ENCODE peak calls at places on chromosomes 11 and 22, in ten cellular contexts. One of them, this sample, is unnamed.

GRCh38 chr22:23124611-23125511 is 16.9 kb downstream of the RSPH14 start:
- DNase-seq in transverse colon: no peak
- DNase-seq in brain microvascular endothelial cell: no peak
- DNase-seq in HepG2: no peak
- DNase-seq in heart right ventricle: no peak
- DNase-seq in uterus: no peak
- DNase-seq in tibial nerve: no peak
- DNase-seq in tibial artery: no peak
- DNase-seq in right cardiac atrium: peak; percentile 68
- DNase-seq in GM23248: no peak
- DNase-seq in this sample: no peak

GRCh38 chr22:37802310-37803194 is 5.2 kb upstream of the GCAT start:
- DNase-seq in transverse colon: peak; percentile 73
- DNase-seq in brain microvascular endothelial cell: no peak
- DNase-seq in HepG2: peak; percentile 54
- DNase-seq in heart right ventricle: peak; percentile 66
- DNase-seq in uterus: peak; percentile 59
- DNase-seq in tibial nerve: no peak
- DNase-seq in tibial artery: peak; percentile 55
- DNase-seq in right cardiac atrium: peak; percentile 89
- DNase-seq in GM23248: peak; percentile 62
- DNase-seq in this sample: peak; percentile 23

GRCh38 chr11:1845571-1846452 is 7.0 kb downstream of the TNNI2 start:
- DNase-seq in transverse colon: no peak
- DNase-seq in brain microvascular endothelial cell: no peak
- DNase-seq in HepG2: no peak
- DNase-seq in heart right ventricle: peak; percentile 11
- DNase-seq in uterus: no peak
- DNase-seq in tibial nerve: no peak
- DNase-seq in tibial artery: no peak
- DNase-seq in right cardiac atrium: peak; percentile 54
- DNase-seq in GM23248: no peak
- DNase-seq in this sample: no peak

GRCh38 chr11:36292311-36292722 is 3.1 kb upstream of the COMMD9 start:
- DNase-seq in transverse colon: no peak
- DNase-seq in brain microvascular endothelial cell: no peak
- DNase-seq in HepG2: no peak
- DNase-seq in heart right ventricle: no peak
- DNase-seq in uterus: no peak
- DNase-seq in tibial nerve: no peak
- DNase-seq in tibial artery: no peak
- DNase-seq in right cardiac atrium: no peak
- DNase-seq in GM23248: peak; percentile 67
- DNase-seq in this sample: no peak

GRCh38 chr11:62256281-62256680 is 13.7 kb upstream of the SCGB2A2 start:
- DNase-seq in transverse colon: no peak
- DNase-seq in brain microvascular endothelial cell: no peak
- DNase-seq in HepG2: no peak
- DNase-seq in heart right ventricle: no peak
- DNase-seq in uterus: no peak
- DNase-seq in tibial nerve: no peak
- DNase-seq in tibial artery: no peak
- DNase-seq in right cardiac atrium: no peak
- DNase-seq in GM23248: peak; percentile 34
- DNase-seq in this sample: no peak

GRCh38 chr22:48394787-48395620 is 1432.7 kb downstream of the BRD1 start:
- DNase-seq in transverse colon: no peak
- DNase-seq in brain microvascular endothelial cell: no peak
- DNase-seq in HepG2: no peak
- DNase-seq in heart right ventricle: no peak
- DNase-seq in uterus: no peak
- DNase-seq in tibial nerve: no peak
- DNase-seq in tibial artery: no peak
- DNase-seq in right cardiac atrium: no peak
- DNase-seq in GM23248: no peak
- DNase-seq in this sample: no peak

GRCh38 chr11:44729065-44729464 is 2.3 kb downstream of the TSPAN18 start:
- DNase-seq in transverse colon: no peak
- DNase-seq in brain microvascular endothelial cell: no peak
- DNase-seq in HepG2: no peak
- DNase-seq in heart right ventricle: no peak
- DNase-seq in uterus: no peak
- DNase-seq in tibial nerve: no peak
- DNase-seq in tibial artery: no peak
- DNase-seq in right cardiac atrium: no peak
- DNase-seq in GM23248: no peak
- DNase-seq in this sample: no peak

GRCh38 chr11:42778193-42778592 is 533.6 kb upstream of the API5 start:
- DNase-seq in transverse colon: no peak
- DNase-seq in brain microvascular endothelial cell: no peak
- DNase-seq in HepG2: no peak
- DNase-seq in heart right ventricle: no peak
- DNase-seq in uterus: no peak
- DNase-seq in tibial nerve: no peak
- DNase-seq in tibial artery: no peak
- DNase-seq in right cardiac atrium: no peak
- DNase-seq in GM23248: no peak
- DNase-seq in this sample: no peak

GRCh38 chr11:22163394-22163797 is 29.5 kb upstream of the ANO5 start:
- DNase-seq in transverse colon: peak; percentile 6
- DNase-seq in brain microvascular endothelial cell: no peak
- DNase-seq in HepG2: no peak
- DNase-seq in heart right ventricle: no peak
- DNase-seq in uterus: no peak
- DNase-seq in tibial nerve: no peak
- DNase-seq in tibial artery: no peak
- DNase-seq in right cardiac atrium: no peak
- DNase-seq in GM23248: peak; percentile 15
- DNase-seq in this sample: no peak

GRCh38 chr11:63564056-63564784 is 1.0 kb upstream of the PLAAT2 start:
- DNase-seq in transverse colon: no peak
- DNase-seq in brain microvascular endothelial cell: no peak
- DNase-seq in HepG2: no peak
- DNase-seq in heart right ventricle: no peak
- DNase-seq in uterus: no peak
- DNase-seq in tibial nerve: no peak
- DNase-seq in tibial artery: no peak
- DNase-seq in right cardiac atrium: no peak
- DNase-seq in GM23248: no peak
- DNase-seq in this sample: no peak

GRCh38 chr11:113476553-113476952 is 1.4 kb upstream of the DRD2 start:
- DNase-seq in transverse colon: no peak
- DNase-seq in brain microvascular endothelial cell: no peak
- DNase-seq in HepG2: no peak
- DNase-seq in heart right ventricle: no peak
- DNase-seq in uterus: no peak
- DNase-seq in tibial nerve: no peak
- DNase-seq in tibial artery: no peak
- DNase-seq in right cardiac atrium: no peak
- DNase-seq in GM23248: no peak
- DNase-seq in this sample: no peak

GRCh38 chr22:46582281-46582811 is 37.8 kb upstream of the GRAMD4 start:
- DNase-seq in transverse colon: peak; percentile 81
- DNase-seq in brain microvascular endothelial cell: no peak
- DNase-seq in HepG2: no peak
- DNase-seq in heart right ventricle: no peak
- DNase-seq in uterus: no peak
- DNase-seq in tibial nerve: no peak
- DNase-seq in tibial artery: no peak
- DNase-seq in right cardiac atrium: peak; percentile 54
- DNase-seq in GM23248: no peak
- DNase-seq in this sample: no peak
- H3K4me3 ChIP-seq in transverse colon: no peak overlapping the region
- H3K4me3 ChIP-seq in brain microvascular endothelial cell: no peak overlapping the region
- H3K4me3 ChIP-seq in HepG2: no peak overlapping the region
- H3K4me3 ChIP-seq in heart right ventricle: no peak overlapping the region
- H3K4me3 ChIP-seq in uterus: no peak overlapping the region
- H3K4me3 ChIP-seq in tibial nerve: no peak overlapping the region
- H3K4me3 ChIP-seq in tibial artery: no peak overlapping the region
- H3K4me3 ChIP-seq in right cardiac atrium: no peak overlapping the region
- H3K4me3 ChIP-seq in GM23248: no peak overlapping the region
- H3K4me3 ChIP-seq in this sample: no peak overlapping the region

DNA sequence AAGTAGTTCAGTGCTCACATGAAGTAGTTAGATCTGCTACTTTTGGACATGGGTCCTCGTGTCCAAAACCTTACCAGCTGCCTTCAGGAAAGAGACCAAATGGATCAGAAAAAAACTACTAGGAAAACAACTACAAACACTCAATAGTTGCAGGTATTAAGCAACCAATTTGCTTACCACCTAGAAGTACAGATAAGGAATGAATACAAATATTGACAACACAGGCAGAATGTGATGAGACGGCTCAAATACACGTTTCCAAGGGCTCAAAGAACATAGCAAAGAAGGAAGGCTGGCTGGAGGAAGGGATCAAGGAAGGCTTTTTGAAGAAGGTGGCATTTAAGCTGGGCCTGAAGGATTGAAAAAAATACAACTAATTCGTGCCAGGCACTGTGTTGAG is 41.8 kb downstream of the NRXN2 start:
- DNase-seq in transverse colon: no peak
- DNase-seq in brain microvascular endothelial cell: no peak
- DNase-seq in HepG2: no peak
- DNase-seq in heart right ventricle: no peak
- DNase-seq in uterus: no peak
- DNase-seq in tibial nerve: no peak
- DNase-seq in tibial artery: no peak
- DNase-seq in right cardiac atrium: no peak
- DNase-seq in GM23248: no peak
- DNase-seq in this sample: no peak
- H3K27me3 ChIP-seq in transverse colon: peaks cover 24% of the 10 kb centered on the region
- H3K27me3 ChIP-seq in brain microvascular endothelial cell: peaks cover 10% of the 10 kb centered on the region
- H3K27me3 ChIP-seq in HepG2: peaks cover 12% of the 10 kb centered on the region
- H3K27me3 ChIP-seq in heart right ventricle: no peaks in the 10 kb centered on the region
- H3K27me3 ChIP-seq in uterus: no peaks in the 10 kb centered on the region
- H3K27me3 ChIP-seq in tibial nerve: peaks cover 7% of the 10 kb centered on the region
- H3K27me3 ChIP-seq in tibial artery: no peaks in the 10 kb centered on the region
- H3K27me3 ChIP-seq in right cardiac atrium: no peaks in the 10 kb centered on the region
- H3K27me3 ChIP-seq in GM23248: peaks cover 22% of the 10 kb centered on the region
- H3K27me3 ChIP-seq in this sample: no peaks in the 10 kb centered on the region

GRCh38 chr11:34620202-34620601 is 691 bp upstream of the EHF start:
- DNase-seq in transverse colon: no peak
- DNase-seq in brain microvascular endothelial cell: no peak
- DNase-seq in HepG2: no peak
- DNase-seq in heart right ventricle: no peak
- DNase-seq in uterus: no peak
- DNase-seq in tibial nerve: no peak
- DNase-seq in tibial artery: no peak
- DNase-seq in right cardiac atrium: no peak
- DNase-seq in GM23248: no peak
- DNase-seq in this sample: no peak
- H3K4me3 ChIP-seq in transverse colon: peak overlapping the region; percentile 53
- H3K4me3 ChIP-seq in brain microvascular endothelial cell: no peak overlapping the region
- H3K4me3 ChIP-seq in HepG2: no peak overlapping the region
- H3K4me3 ChIP-seq in heart right ventricle: no peak overlapping the region
- H3K4me3 ChIP-seq in uterus: no peak overlapping the region
- H3K4me3 ChIP-seq in tibial nerve: no peak overlapping the region
- H3K4me3 ChIP-seq in tibial artery: no peak overlapping the region
- H3K4me3 ChIP-seq in right cardiac atrium: no peak overlapping the region
- H3K4me3 ChIP-seq in GM23248: no peak overlapping the region
- H3K4me3 ChIP-seq in this sample: no peak overlapping the region

DNA sequence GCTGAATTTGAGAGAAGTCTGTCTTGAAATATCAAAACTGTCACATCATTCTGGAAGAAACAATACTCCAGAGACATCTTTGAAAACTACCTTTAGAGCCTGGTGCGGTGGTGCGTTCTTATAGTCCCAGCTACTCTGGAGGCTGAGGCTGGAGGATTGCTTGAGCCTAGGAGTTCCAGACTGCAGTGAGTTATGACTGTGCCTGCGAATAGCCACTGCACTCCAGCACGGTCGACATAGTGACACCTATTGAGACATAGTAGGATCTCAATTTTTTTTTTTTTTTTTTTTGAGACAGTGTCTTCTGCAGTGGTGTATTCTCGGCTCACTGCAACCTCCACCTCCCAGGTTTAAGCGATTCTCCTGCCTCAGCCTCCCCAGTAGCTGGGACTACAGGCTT is 11.5 kb upstream of the AIFM3 start:
- DNase-seq in transverse colon: no peak
- DNase-seq in brain microvascular endothelial cell: no peak
- DNase-seq in HepG2: no peak
- DNase-seq in heart right ventricle: no peak
- DNase-seq in uterus: no peak
- DNase-seq in tibial nerve: no peak
- DNase-seq in tibial artery: no peak
- DNase-seq in right cardiac atrium: no peak
- DNase-seq in GM23248: no peak
- DNase-seq in this sample: no peak
- H3K27me3 ChIP-seq in transverse colon: no peaks in the 10 kb centered on the region
- H3K27me3 ChIP-seq in brain microvascular endothelial cell: no peaks in the 10 kb centered on the region
- H3K27me3 ChIP-seq in HepG2: no peaks in the 10 kb centered on the region
- H3K27me3 ChIP-seq in heart right ventricle: no peaks in the 10 kb centered on the region
- H3K27me3 ChIP-seq in uterus: no peaks in the 10 kb centered on the region
- H3K27me3 ChIP-seq in tibial nerve: no peaks in the 10 kb centered on the region
- H3K27me3 ChIP-seq in tibial artery: peaks cover 6% of the 10 kb centered on the region
- H3K27me3 ChIP-seq in right cardiac atrium: no peaks in the 10 kb centered on the region
- H3K27me3 ChIP-seq in GM23248: no peaks in the 10 kb centered on the region
- H3K27me3 ChIP-seq in this sample: no peaks in the 10 kb centered on the region